ENCODE peak calls at places on chromosomes 16 and 17, in five cellular contexts. One of them, this sample, is unnamed.

GRCh38 chr16:84532299-84532724 is 27.9 kb upstream of the MEAK7 start:
- DNase-seq in NCI-H1105: no peak
- DNase-seq in GM04503: peak; percentile 99
- DNase-seq in HuH-7.5: no peak
- DNase-seq in stimulated activated CD4-positive, alpha-beta T cell treated with anti-CD3 and anti-CD28 coated beads, TNF-alpha, amount 100 ng/mL, for 48 hours: no peak
- DNase-seq in this sample: no peak

GRCh38 chr17:18994626-18995025 is 9.9 kb downstream of the FAM83G start:
- DNase-seq in NCI-H1105: no peak
- DNase-seq in GM04503: no peak
- DNase-seq in HuH-7.5: no peak
- DNase-seq in stimulated activated CD4-positive, alpha-beta T cell treated with anti-CD3 and anti-CD28 coated beads, TNF-alpha, amount 100 ng/mL, for 48 hours: no peak
- DNase-seq in this sample: no peak

GRCh38 chr17:61492759-61493526 is 40.7 kb downstream of the TBX4 start:
- DNase-seq in NCI-H1105: no peak
- DNase-seq in GM04503: peak; percentile 60
- DNase-seq in HuH-7.5: no peak
- DNase-seq in stimulated activated CD4-positive, alpha-beta T cell treated with anti-CD3 and anti-CD28 coated beads, TNF-alpha, amount 100 ng/mL, for 48 hours: no peak
- DNase-seq in this sample: no peak

GRCh38 chr16:71414038-71414437 is 27.8 kb downstream of the TLE7 start:
- DNase-seq in NCI-H1105: no peak
- DNase-seq in GM04503: no peak
- DNase-seq in HuH-7.5: no peak
- DNase-seq in stimulated activated CD4-positive, alpha-beta T cell treated with anti-CD3 and anti-CD28 coated beads, TNF-alpha, amount 100 ng/mL, for 48 hours: no peak
- DNase-seq in this sample: no peak

GRCh38 chr16:69772560-69773254 is 10.6 kb downstream of the WWP2 start:
- DNase-seq in NCI-H1105: no peak
- DNase-seq in GM04503: peak; percentile 17
- DNase-seq in HuH-7.5: no peak
- DNase-seq in stimulated activated CD4-positive, alpha-beta T cell treated with anti-CD3 and anti-CD28 coated beads, TNF-alpha, amount 100 ng/mL, for 48 hours: no peak
- DNase-seq in this sample: no peak

GRCh38 chr16:31365131-31365865 is 10.3 kb downstream of the ITGAX start:
- DNase-seq in NCI-H1105: no peak
- DNase-seq in GM04503: no peak
- DNase-seq in HuH-7.5: no peak
- DNase-seq in stimulated activated CD4-positive, alpha-beta T cell treated with anti-CD3 and anti-CD28 coated beads, TNF-alpha, amount 100 ng/mL, for 48 hours: no peak
- DNase-seq in this sample: no peak

GRCh38 chr16:70768205-70768580 is 32.8 kb downstream of the VAC14 start:
- DNase-seq in NCI-H1105: no peak
- DNase-seq in GM04503: no peak
- DNase-seq in HuH-7.5: no peak
- DNase-seq in stimulated activated CD4-positive, alpha-beta T cell treated with anti-CD3 and anti-CD28 coated beads, TNF-alpha, amount 100 ng/mL, for 48 hours: no peak
- DNase-seq in this sample: no peak

GRCh38 chr17:81583589-81584337 is 31.6 kb upstream of the FAAP100 start:
- DNase-seq in NCI-H1105: no peak
- DNase-seq in GM04503: no peak
- DNase-seq in HuH-7.5: no peak
- DNase-seq in stimulated activated CD4-positive, alpha-beta T cell treated with anti-CD3 and anti-CD28 coated beads, TNF-alpha, amount 100 ng/mL, for 48 hours: no peak
- DNase-seq in this sample: no peak

GRCh38 chr16:14050297-14051027 is 20.7 kb upstream of the MRTFB start:
- DNase-seq in NCI-H1105: no peak
- DNase-seq in GM04503: no peak
- DNase-seq in HuH-7.5: no peak
- DNase-seq in stimulated activated CD4-positive, alpha-beta T cell treated with anti-CD3 and anti-CD28 coated beads, TNF-alpha, amount 100 ng/mL, for 48 hours: no peak
- DNase-seq in this sample: peak; percentile 72

GRCh38 chr16:87371261-87371866 is 12.2 kb downstream of the FBXO31 start:
- DNase-seq in NCI-H1105: no peak
- DNase-seq in GM04503: no peak
- DNase-seq in HuH-7.5: no peak
- DNase-seq in stimulated activated CD4-positive, alpha-beta T cell treated with anti-CD3 and anti-CD28 coated beads, TNF-alpha, amount 100 ng/mL, for 48 hours: no peak
- DNase-seq in this sample: no peak

GRCh38 chr17:19341641-19342610 is 20.6 kb downstream of the B9D1 start:
- DNase-seq in NCI-H1105: no peak
- DNase-seq in GM04503: no peak
- DNase-seq in HuH-7.5: no peak
- DNase-seq in stimulated activated CD4-positive, alpha-beta T cell treated with anti-CD3 and anti-CD28 coated beads, TNF-alpha, amount 100 ng/mL, for 48 hours: no peak
- DNase-seq in this sample: no peak

GRCh38 chr16:1420111-1420539 is 422 bp downstream of the UQCC4 start:
- DNase-seq in NCI-H1105: no peak
- DNase-seq in GM04503: no peak
- DNase-seq in HuH-7.5: no peak
- DNase-seq in stimulated activated CD4-positive, alpha-beta T cell treated with anti-CD3 and anti-CD28 coated beads, TNF-alpha, amount 100 ng/mL, for 48 hours: no peak
- DNase-seq in this sample: no peak

GRCh38 chr16:87636050-87636684 is 33.9 kb downstream of the JPH3 start:
- DNase-seq in NCI-H1105: peak; percentile 53
- DNase-seq in GM04503: peak; percentile 42
- DNase-seq in HuH-7.5: peak; percentile 99
- DNase-seq in stimulated activated CD4-positive, alpha-beta T cell treated with anti-CD3 and anti-CD28 coated beads, TNF-alpha, amount 100 ng/mL, for 48 hours: peak; percentile 83
- DNase-seq in this sample: peak; percentile 48

GRCh38 chr17:9370464-9370863 is 205.2 kb downstream of the STX8 start:
- DNase-seq in NCI-H1105: peak; percentile 20
- DNase-seq in GM04503: no peak
- DNase-seq in HuH-7.5: no peak
- DNase-seq in stimulated activated CD4-positive, alpha-beta T cell treated with anti-CD3 and anti-CD28 coated beads, TNF-alpha, amount 100 ng/mL, for 48 hours: no peak
- DNase-seq in this sample: no peak

GRCh38 chr17:82943751-82944150 is 103.9 kb upstream of the ZNF750 start:
- DNase-seq in NCI-H1105: no peak
- DNase-seq in GM04503: no peak
- DNase-seq in HuH-7.5: no peak
- DNase-seq in stimulated activated CD4-positive, alpha-beta T cell treated with anti-CD3 and anti-CD28 coated beads, TNF-alpha, amount 100 ng/mL, for 48 hours: no peak
- DNase-seq in this sample: no peak

GRCh38 chr17:77869665-77870132 is 88.8 kb upstream of the TNRC6C start:
- DNase-seq in NCI-H1105: no peak
- DNase-seq in GM04503: no peak
- DNase-seq in HuH-7.5: no peak
- DNase-seq in stimulated activated CD4-positive, alpha-beta T cell treated with anti-CD3 and anti-CD28 coated beads, TNF-alpha, amount 100 ng/mL, for 48 hours: no peak
- DNase-seq in this sample: no peak

GRCh38 chr17:57037401-57037800 is 47.6 kb upstream of the AKAP1 start:
- DNase-seq in NCI-H1105: no peak
- DNase-seq in GM04503: no peak
- DNase-seq in HuH-7.5: no peak
- DNase-seq in stimulated activated CD4-positive, alpha-beta T cell treated with anti-CD3 and anti-CD28 coated beads, TNF-alpha, amount 100 ng/mL, for 48 hours: no peak
- DNase-seq in this sample: no peak

GRCh38 chr17:43851744-43852143 is 4.8 kb downstream of the CD300LG start:
- DNase-seq in NCI-H1105: no peak
- DNase-seq in GM04503: no peak
- DNase-seq in HuH-7.5: no peak
- DNase-seq in stimulated activated CD4-positive, alpha-beta T cell treated with anti-CD3 and anti-CD28 coated beads, TNF-alpha, amount 100 ng/mL, for 48 hours: no peak
- DNase-seq in this sample: no peak

GRCh38 chr17:47698749-47699535 is 5.0 kb downstream of the TBKBP1 start:
- DNase-seq in NCI-H1105: no peak
- DNase-seq in GM04503: no peak
- DNase-seq in HuH-7.5: peak; percentile 97
- DNase-seq in stimulated activated CD4-positive, alpha-beta T cell treated with anti-CD3 and anti-CD28 coated beads, TNF-alpha, amount 100 ng/mL, for 48 hours: peak; percentile 77
- DNase-seq in this sample: no peak

GRCh38 chr16:86566601-86566965 is at the start of gene FOXC2:
- DNase-seq in NCI-H1105: no peak
- DNase-seq in GM04503: peak; percentile 68
- DNase-seq in HuH-7.5: no peak
- DNase-seq in stimulated activated CD4-positive, alpha-beta T cell treated with anti-CD3 and anti-CD28 coated beads, TNF-alpha, amount 100 ng/mL, for 48 hours: no peak
- DNase-seq in this sample: no peak

GRCh38 chr17:72622661-72623433 is 469.6 kb downstream of the SLC39A11 start:
- DNase-seq in NCI-H1105: no peak
- DNase-seq in GM04503: no peak
- DNase-seq in HuH-7.5: no peak
- DNase-seq in stimulated activated CD4-positive, alpha-beta T cell treated with anti-CD3 and anti-CD28 coated beads, TNF-alpha, amount 100 ng/mL, for 48 hours: no peak
- DNase-seq in this sample: no peak

GRCh38 chr16:455453-455852 is 30.0 kb downstream of the RAB11FIP3 start:
- DNase-seq in NCI-H1105: no peak
- DNase-seq in GM04503: no peak
- DNase-seq in HuH-7.5: no peak
- DNase-seq in stimulated activated CD4-positive, alpha-beta T cell treated with anti-CD3 and anti-CD28 coated beads, TNF-alpha, amount 100 ng/mL, for 48 hours: no peak
- DNase-seq in this sample: no peak

GRCh38 chr17:38727661-38728220 is 2.4 kb upstream of the CISD3 start:
- DNase-seq in NCI-H1105: no peak
- DNase-seq in GM04503: no peak
- DNase-seq in HuH-7.5: no peak
- DNase-seq in stimulated activated CD4-positive, alpha-beta T cell treated with anti-CD3 and anti-CD28 coated beads, TNF-alpha, amount 100 ng/mL, for 48 hours: peak; percentile 78
- DNase-seq in this sample: no peak

GRCh38 chr17:67359960-67360817 is 6.2 kb downstream of the PSMD12 start:
- DNase-seq in NCI-H1105: no peak
- DNase-seq in GM04503: no peak
- DNase-seq in HuH-7.5: no peak
- DNase-seq in stimulated activated CD4-positive, alpha-beta T cell treated with anti-CD3 and anti-CD28 coated beads, TNF-alpha, amount 100 ng/mL, for 48 hours: no peak
- DNase-seq in this sample: no peak

GRCh38 chr16:54886078-54886477 is 44.6 kb upstream of the IRX5 start:
- DNase-seq in NCI-H1105: no peak
- DNase-seq in GM04503: no peak
- DNase-seq in HuH-7.5: no peak
- DNase-seq in stimulated activated CD4-positive, alpha-beta T cell treated with anti-CD3 and anti-CD28 coated beads, TNF-alpha, amount 100 ng/mL, for 48 hours: no peak
- DNase-seq in this sample: no peak

GRCh38 chr17:4586043-4586442 is 1.7 kb downstream of the SMTNL2 start:
- DNase-seq in NCI-H1105: no peak
- DNase-seq in GM04503: no peak
- DNase-seq in HuH-7.5: no peak
- DNase-seq in stimulated activated CD4-positive, alpha-beta T cell treated with anti-CD3 and anti-CD28 coated beads, TNF-alpha, amount 100 ng/mL, for 48 hours: no peak
- DNase-seq in this sample: no peak